ENCODE peak calls at places on chromosomes 13 and 19, in eight cellular contexts. I, S, X, U, A, B, C and J are unnamed samples.

GRCh38 chr13:41502021-41502420 is 44.7 kb downstream of the RGCC start:
- DNase-seq in I (no peak), S (no peak), X (no peak), U (no peak), A (no peak), B (no peak), C (no peak), J (no peak)

GRCh38 chr19:18153555-18154134 is 682 bp downstream of the PIK3R2 start:
- DNase-seq in I (no peak), S (no peak), X (no peak), U (no peak), A (no peak), B (peak), C (no peak), J (no peak)

GRCh38 chr13:27375686-27376326 is 48.6 kb upstream of the GTF3A start:
- DNase-seq in I (no peak), S (peak), X (peak), U (peak), A (peak), B (peak), C (peak), J (peak)

GRCh38 chr19:6572217-6572616 is 18.7 kb downstream of the CD70 start:
- DNase-seq in I (no peak), S (peak), X (no peak), U (no peak), A (no peak), B (no peak), C (no peak), J (no peak)

GRCh38 chr13:102260256-102260655 is 141.6 kb downstream of the FGF14 start:
- DNase-seq in I (no peak), S (no peak), X (no peak), U (no peak), A (no peak), B (no peak), C (no peak), J (no peak)

GRCh38 chr19:1992759-1993260 is 22.7 kb downstream of the BTBD2 start:
- DNase-seq in I (no peak), S (no peak), X (no peak), U (no peak), A (no peak), B (no peak), C (peak), J (no peak)

GRCh38 chr19:19656451-19657396 is 6.8 kb downstream of the ATP13A1 start:
- DNase-seq in I (no peak), S (no peak), X (no peak), U (no peak), A (no peak), B (no peak), C (no peak), J (no peak)

GRCh38 chr13:25281193-25281936 is 5.9 kb downstream of the MTMR6 start:
- DNase-seq in I (no peak), S (no peak), X (no peak), U (no peak), A (no peak), B (no peak), C (no peak), J (no peak)

GRCh38 chr19:13262450-13262849 is 112.2 kb downstream of the IER2 start:
- DNase-seq in I (no peak), S (no peak), X (peak), U (peak), A (no peak), B (no peak), C (peak), J (no peak)

GRCh38 chr19:45464861-45465427 is 2.9 kb upstream of the FOSB start:
- DNase-seq in I (no peak), S (no peak), X (no peak), U (no peak), A (no peak), B (no peak), C (no peak), J (no peak)
- TF ChIP-seq CTCF in I (no peak), S (no peak), X (no peak), U (no peak), A (no peak), B (no peak), C (no peak), J (no peak)

GRCh38 chr19:53424968-53425597 is 6.7 kb upstream of the ZNF761 start:
- DNase-seq in I (peak), S (peak), X (peak), U (peak), A (peak), B (peak), C (peak), J (peak)
- TF ChIP-seq CTCF in I (peak), S (peak), X (peak), U (peak), A (peak), B (peak), C (peak), J (peak)

GRCh38 chr13:79018166-79018565 is 359.2 kb upstream of the OBI1 start:
- DNase-seq in I (no peak), S (no peak), X (no peak), U (no peak), A (no peak), B (no peak), C (peak), J (no peak)
- TF ChIP-seq CTCF in I (no peak), S (no peak), X (no peak), U (no peak), A (no peak), B (no peak), C (peak), J (no peak)

DNA sequence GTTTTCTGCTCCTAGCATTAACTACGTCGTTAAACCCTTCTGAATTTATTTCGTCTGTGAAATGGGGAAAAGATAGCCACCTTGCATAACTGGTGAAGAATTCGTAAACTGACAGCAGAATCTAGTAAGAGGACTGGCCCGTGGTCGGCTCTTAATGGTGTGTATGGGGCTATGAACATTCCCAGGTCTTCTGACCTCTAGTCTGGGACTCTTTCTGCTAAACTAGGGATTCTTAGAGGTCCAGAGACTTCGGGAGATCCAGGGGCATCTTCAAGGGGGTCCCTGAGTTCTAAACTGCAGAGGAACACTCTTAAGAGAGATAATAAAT is 231.1 kb upstream of the SERP2 start:
- DNase-seq in I (no peak), S (no peak), X (no peak), U (no peak), A (peak), B (no peak), C (no peak), J (no peak)
- TF ChIP-seq CTCF in I (no peak), S (no peak), X (no peak), U (no peak), A (no peak), B (no peak), C (no peak), J (no peak)

GRCh38 chr13:67421475-67421874 is 191.3 kb upstream of the PCDH9 start:
- DNase-seq in I (no peak), S (no peak), X (no peak), U (no peak), A (no peak), B (no peak), C (no peak), J (no peak)

GRCh38 chr13:67410645-67411044 is 180.5 kb upstream of the PCDH9 start:
- DNase-seq in I (no peak), S (no peak), X (no peak), U (no peak), A (no peak), B (no peak), C (no peak), J (no peak)

GRCh38 chr13:67416047-67416925 is 186.2 kb upstream of the PCDH9 start:
- DNase-seq in I (no peak), S (no peak), X (peak), U (peak), A (peak), B (no peak), C (peak), J (peak)
- TF ChIP-seq CTCF in I (no peak), S (peak), X (peak), U (peak), A (peak), B (no peak), C (peak), J (peak)

DNA sequence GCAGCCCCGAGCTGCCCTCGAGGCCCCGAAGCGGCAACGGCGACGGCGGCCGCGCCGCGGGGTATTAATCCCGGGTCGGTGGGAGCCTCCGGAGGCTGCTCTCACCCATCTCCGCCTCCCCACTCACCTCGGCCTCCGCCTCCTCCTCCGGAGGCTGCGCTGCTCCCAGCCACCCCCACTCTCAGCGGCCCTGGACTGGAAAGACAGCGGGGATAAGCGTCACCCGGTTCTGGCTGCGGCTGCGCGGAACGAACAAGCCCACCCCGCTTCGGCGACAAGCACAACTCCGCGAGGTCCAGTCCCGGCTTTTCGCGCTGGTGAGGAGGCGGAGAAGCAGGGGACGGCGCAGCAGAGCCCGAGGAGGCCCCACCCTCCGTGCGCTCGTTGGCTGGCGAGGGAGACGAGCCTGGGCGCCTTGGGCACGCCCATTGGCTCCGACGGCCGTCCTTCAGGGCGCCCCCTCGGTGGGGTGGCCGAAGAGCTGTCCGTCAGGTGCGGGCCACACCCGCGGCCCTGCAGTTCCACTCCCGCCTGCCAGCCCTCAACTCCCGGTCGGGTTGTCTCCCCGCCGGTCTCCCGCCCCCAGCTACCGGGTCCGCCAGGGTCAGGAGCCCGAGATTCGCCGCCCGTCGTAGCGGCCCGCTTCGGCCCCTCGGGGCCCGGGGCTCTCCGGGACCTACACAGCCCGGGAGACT is at the start of gene ZMYM5:
- DNase-seq in I (peak), S (peak), X (peak), U (peak), A (peak), B (peak), C (peak), J (peak)
- TF ChIP-seq CTCF in I (no peak), S (no peak), X (no peak), U (no peak), A (no peak), B (no peak), C (no peak), J (no peak)

DNA sequence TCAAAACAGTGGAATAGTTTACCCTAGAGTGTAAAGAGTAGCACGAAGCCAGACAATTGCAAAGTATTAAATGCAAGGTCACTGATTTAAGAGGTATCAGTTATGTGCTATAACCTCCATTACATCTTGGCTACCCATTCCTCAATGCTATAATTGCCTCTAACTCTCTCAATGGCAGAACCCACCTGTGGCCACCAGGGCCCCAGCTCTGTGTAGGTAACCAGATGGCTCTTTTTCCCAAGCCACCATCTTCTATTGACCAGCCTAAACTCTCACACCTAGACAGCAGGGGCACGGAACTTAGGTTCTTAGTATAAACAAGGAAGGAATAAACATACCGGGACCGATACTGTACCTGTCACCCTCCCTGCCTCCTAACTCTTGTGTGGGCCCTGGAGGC is 277.6 kb downstream of the PCDH9 start:
- DNase-seq in I (no peak), S (no peak), X (no peak), U (no peak), A (no peak), B (no peak), C (no peak), J (no peak)
- TF ChIP-seq CTCF in I (no peak), S (no peak), X (no peak), U (no peak), A (no peak), B (no peak), C (no peak), J (no peak)